ENCODE peak calls at places on chromosome 13, in five cellular contexts. B, T, O, A and Q are unnamed samples.

GRCh38 chr13:72864142-72865035 is 82.5 kb downstream of the PIBF1 start:
- DNase-seq in B (no peak), A (no peak), O (no peak), T (no peak), Q (peak)

GRCh38 chr13:105572401-105572800 is 963.1 kb downstream of the EFNB2 start:
- DNase-seq in A (no peak), O (no peak), B (no peak), T (no peak), Q (no peak)

GRCh38 chr13:25046274-25046984 is 49.5 kb upstream of the PABPC3 start:
- DNase-seq in B (peak), A (no peak), T (peak), O (no peak), Q (no peak)

GRCh38 chr13:84567848-84568247 is 685.6 kb upstream of the SLITRK1 start:
- DNase-seq in B (no peak), T (no peak), A (no peak), O (no peak), Q (no peak)

GRCh38 chr13:45527699-45528462 is 63.1 kb downstream of the COG3 start:
- DNase-seq in A (peak), T (no peak), B (no peak), O (no peak), Q (no peak)

GRCh38 chr13:20366056-20366455 is 133.9 kb upstream of the GJB6 start:
- DNase-seq in A (no peak), O (no peak), T (no peak), B (no peak), Q (no peak)

GRCh38 chr13:107883561-107884175 is 331.7 kb downstream of the LIG4 start:
- DNase-seq in B (no peak), A (no peak), T (no peak), O (no peak), Q (no peak)

GRCh38 chr13:101700598-101700997 is 248.1 kb downstream of the ITGBL1 start:
- DNase-seq in T (no peak), O (no peak), B (no peak), A (no peak), Q (no peak)

GRCh38 chr13:21227917-21228316 is 51.5 kb downstream of the MRPL57 start:
- DNase-seq in B (no peak), T (no peak), O (no peak), A (peak), Q (no peak)

GRCh38 chr13:101230271-101230890 is 185.9 kb downstream of the NALCN start:
- DNase-seq in O (no peak), T (no peak), B (peak), A (no peak), Q (no peak)

GRCh38 chr13:67100723-67101122 is 129.4 kb downstream of the PCDH9 start:
- DNase-seq in B (peak), O (no peak), T (no peak), A (no peak), Q (no peak)

GRCh38 chr13:111893607-111894443 is 173.1 kb upstream of the SOX1 start:
- DNase-seq in O (peak), A (no peak), T (peak), B (peak), Q (no peak)

GRCh38 chr13:45333973-45334922 is 6.7 kb downstream of the TPT1 start:
- DNase-seq in A (no peak), T (no peak), O (no peak), B (peak), Q (no peak)

GRCh38 chr13:35888327-35888940 is 242.7 kb downstream of the DCLK1 start:
- DNase-seq in T (no peak), O (no peak), A (no peak), B (no peak), Q (no peak)

GRCh38 chr13:86710013-86710412 is 910.8 kb upstream of the SLITRK6 start:
- DNase-seq in B (no peak), O (no peak), A (no peak), T (no peak), Q (no peak)

GRCh38 chr13:110364081-110364480 is 57.0 kb downstream of the COL4A2 start:
- DNase-seq in O (no peak), A (no peak), T (no peak), B (no peak), Q (no peak)

GRCh38 chr13:110365876-110366275 is 58.8 kb downstream of the COL4A2 start:
- DNase-seq in O (no peak), B (no peak), T (no peak), A (no peak), Q (no peak)

GRCh38 chr13:110368408-110368807 is 61.3 kb downstream of the COL4A2 start:
- DNase-seq in A (no peak), B (no peak), O (no peak), T (no peak), Q (no peak)

GRCh38 chr13:110367620-110368019 is 60.5 kb downstream of the COL4A2 start:
- DNase-seq in T (no peak), B (no peak), A (no peak), O (no peak), Q (no peak)

GRCh38 chr13:110366733-110367132 is 59.6 kb downstream of the COL4A2 start:
- DNase-seq in A (no peak), T (no peak), O (no peak), B (no peak), Q (no peak)
- TF ChIP-seq CREB1 in A (no peak), T (no peak), O (no peak), B (no peak), Q (no peak)

GRCh38 chr13:114212096-114212495 is 22.6 kb upstream of the CDC16 start:
- DNase-seq in O (no peak), A (no peak), T (no peak), B (no peak), Q (no peak)
- TF ChIP-seq CREB1 in O (no peak), A (no peak), T (no peak), B (no peak), Q (no peak)

DNA sequence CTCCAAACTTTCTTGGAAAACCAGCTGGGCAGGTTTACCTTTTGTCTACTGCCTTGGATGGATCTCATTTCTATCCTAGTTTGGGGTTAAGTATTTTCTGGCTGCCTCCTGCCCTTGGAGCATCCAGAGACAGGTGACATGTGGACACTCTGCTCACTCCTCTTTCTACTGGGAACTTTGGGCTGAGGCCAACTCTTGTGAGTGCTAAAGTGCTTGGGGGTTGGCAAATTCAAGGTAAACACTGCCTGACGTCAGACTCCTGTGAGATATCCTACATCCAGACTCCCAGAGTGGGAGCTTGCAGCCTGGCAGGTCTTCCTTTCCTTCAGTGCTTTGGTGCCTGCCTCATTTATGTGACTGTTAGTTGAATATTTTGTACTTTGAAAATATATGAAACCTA is 388.1 kb downstream of the KCNRG start:
- DNase-seq in O (no peak), B (no peak), A (peak), T (no peak), Q (no peak)
- TF ChIP-seq CREB1 in O (no peak), B (no peak), A (peak), T (no peak), Q (no peak)

DNA sequence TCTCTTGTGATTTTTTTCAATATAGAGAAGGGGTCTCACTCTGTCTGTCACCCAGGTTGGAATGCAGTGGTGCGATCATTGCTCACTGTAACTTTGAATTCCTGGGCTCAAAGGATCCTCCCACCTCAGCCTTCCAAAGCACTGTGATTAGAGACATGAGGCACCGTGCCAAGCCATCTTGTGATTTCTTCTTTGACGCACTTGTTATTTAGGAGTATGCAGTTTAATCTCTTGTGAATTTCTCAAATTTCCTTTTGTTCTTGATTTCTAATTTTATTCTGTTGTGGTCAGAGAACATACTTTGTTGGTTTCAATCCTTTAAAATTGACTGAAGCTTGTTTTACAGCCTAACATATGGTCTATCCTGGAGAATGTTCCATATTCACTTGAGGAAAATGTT is 14.5 kb downstream of the IPO5 start:
- DNase-seq in B (no peak), A (no peak), O (no peak), T (no peak), Q (no peak)
- TF ChIP-seq CREB1 in B (no peak), A (no peak), O (no peak), T (no peak), Q (no peak)

GRCh38 chr13:49499889-49500660 is 4.3 kb downstream of the PHF11 start:
- DNase-seq in T (no peak), B (no peak), A (no peak), O (no peak), Q (no peak)
- TF ChIP-seq CREB1 in T (no peak), B (no peak), A (no peak), O (no peak), Q (no peak)

DNA sequence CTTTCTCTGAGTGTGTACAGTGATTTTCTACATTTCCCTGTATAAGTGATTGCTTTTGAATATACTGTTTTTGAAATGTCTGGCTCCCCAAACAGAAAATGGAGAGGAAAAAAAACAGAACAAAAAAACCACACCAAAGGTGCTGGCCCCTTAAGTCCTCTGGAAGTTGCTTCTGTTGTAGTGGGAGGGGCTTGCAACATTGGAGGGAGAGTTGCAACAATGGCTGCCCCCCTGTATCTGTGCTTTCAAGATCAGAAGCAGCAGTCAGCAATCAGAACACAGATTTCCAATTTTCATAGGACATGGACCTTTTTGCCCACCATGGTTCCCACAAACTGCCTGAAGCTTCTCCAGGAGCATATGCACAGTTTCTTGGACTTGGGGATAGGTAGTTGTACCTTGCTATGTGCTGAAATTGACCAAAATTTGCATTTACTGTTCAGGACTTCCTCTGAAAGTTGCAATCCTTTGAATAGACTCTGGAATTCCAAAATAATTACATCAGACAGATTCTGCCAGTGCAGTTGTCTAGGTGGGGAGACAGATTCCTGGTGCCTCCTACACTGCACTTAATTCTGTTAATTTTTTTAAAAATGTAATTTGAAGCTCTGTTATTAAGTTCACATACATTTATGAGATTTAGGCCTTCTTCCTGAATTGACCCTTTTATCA is 13.8 kb downstream of the BIVM start:
- DNase-seq in B (peak), T (no peak), O (no peak), A (no peak), Q (no peak)
- TF ChIP-seq CREB1 in B (no peak), T (no peak), O (no peak), A (no peak), Q (no peak)

GRCh38 chr13:95129004-95129403 is 172.2 kb downstream of the ABCC4 start:
- DNase-seq in B (no peak), A (no peak), O (no peak), T (no peak), Q (no peak)

GRCh38 chr13:95123726-95124125 is 177.5 kb downstream of the ABCC4 start:
- DNase-seq in B (no peak), T (no peak), O (no peak), A (peak), Q (no peak)

GRCh38 chr13:95133498-95133897 is 167.8 kb downstream of the ABCC4 start:
- DNase-seq in B (no peak), A (no peak), O (no peak), T (no peak), Q (no peak)

GRCh38 chr13:95124959-95125358 is 176.3 kb downstream of the ABCC4 start:
- DNase-seq in A (no peak), T (no peak), B (no peak), O (no peak), Q (no peak)

GRCh38 chr13:95128045-95128643 is 173.1 kb downstream of the ABCC4 start:
- DNase-seq in B (no peak), A (peak), T (no peak), O (no peak), Q (no peak)
- TF ChIP-seq CREB1 in B (no peak), A (no peak), T (no peak), O (no peak), Q (no peak)

GRCh38 chr13:76925115-76925514 is 23.2 kb upstream of the ACOD1 start:
- DNase-seq in O (no peak), T (no peak), B (no peak), A (no peak), Q (no peak)
- TF ChIP-seq CREB1 in O (no peak), T (no peak), B (no peak), A (no peak), Q (no peak)

DNA sequence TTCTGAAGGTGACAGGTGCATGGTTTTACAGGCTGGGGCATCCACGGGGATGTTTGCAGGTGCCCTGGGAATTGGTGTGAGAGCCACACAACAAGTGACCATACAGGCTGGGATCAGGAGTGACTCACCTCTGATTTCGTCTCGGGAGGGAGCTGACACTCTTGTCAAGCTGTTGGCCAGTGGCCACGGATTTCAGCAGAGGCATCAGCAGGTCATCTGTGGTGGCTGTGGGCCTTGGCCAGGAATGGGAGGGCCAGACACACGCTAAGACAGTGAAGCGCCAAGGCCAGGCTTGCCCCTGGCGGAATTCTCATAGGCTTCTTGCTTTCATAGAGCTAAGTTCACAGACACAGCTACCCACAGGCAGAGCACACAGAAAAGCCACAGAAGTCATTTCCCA is 108.6 kb downstream of the HSPH1 start:
- DNase-seq in O (no peak), B (no peak), T (no peak), A (no peak), Q (no peak)
- TF ChIP-seq CREB1 in O (no peak), B (no peak), T (no peak), A (no peak), Q (no peak)

DNA sequence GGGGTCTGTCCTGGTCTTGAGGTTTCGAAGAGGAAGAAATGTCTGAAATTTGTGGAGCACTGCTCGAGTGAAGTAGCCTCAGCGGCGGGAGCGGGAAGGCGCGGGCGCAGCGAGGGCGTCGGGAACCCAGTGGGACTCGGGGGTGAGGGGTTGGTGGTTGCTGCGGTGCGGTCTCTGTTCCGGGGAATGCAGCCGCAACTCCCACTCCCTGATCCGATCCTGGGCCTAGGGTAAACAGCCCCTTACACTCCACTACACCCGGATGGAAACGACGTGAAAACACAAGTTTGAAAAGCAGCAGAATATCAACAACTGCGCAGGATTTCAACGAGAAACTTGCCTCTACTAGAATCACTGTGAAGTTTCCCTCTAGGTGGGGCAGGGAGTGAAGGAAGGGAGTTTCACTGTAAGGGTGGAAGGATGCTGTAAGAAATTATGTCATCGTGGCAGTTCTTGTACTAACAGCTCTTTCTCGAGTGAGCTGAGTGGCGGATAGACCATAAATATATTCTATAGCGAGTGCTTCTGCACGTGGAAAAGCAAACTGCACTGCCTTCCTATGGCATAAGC is 2.0 kb upstream of the KLF12 start:
- DNase-seq in T (peak), A (no peak), O (no peak), B (peak), Q (no peak)
- TF ChIP-seq CREB1 in T (no peak), A (no peak), O (no peak), B (no peak), Q (no peak)